ENCODE peak calls at places on chromosomes 12 and 14, in nine cellular contexts. One of them, this sample, is unnamed. For H3K4me1, the result is how much of the 10 kb centered on the place peaks cover.

GRCh38 chr12:101013993-101014392 is 196.0 kb downstream of the SLC5A8 start:
- DNase-seq in HCT116: no peak
- DNase-seq in GM23248: no peak
- DNase-seq in MM.1S: no peak
- DNase-seq in PC-3: peak
- DNase-seq in GM23338: no peak
- DNase-seq in neural progenitor cell: no peak
- DNase-seq in hepatocyte: no peak
- DNase-seq in SK-N-SH: no peak
- DNase-seq in this sample: no peak

GRCh38 chr12:52975820-52976573 is 27.1 kb downstream of the KRT18 start:
- DNase-seq in HCT116: peak
- DNase-seq in GM23248: peak
- DNase-seq in MM.1S: no peak
- DNase-seq in PC-3: peak
- DNase-seq in GM23338: peak
- DNase-seq in neural progenitor cell: peak
- DNase-seq in hepatocyte: peak
- DNase-seq in SK-N-SH: no peak
- DNase-seq in this sample: no peak

GRCh38 chr12:130838284-130838950 is 633 bp downstream of the STX2 start:
- DNase-seq in HCT116: no peak
- DNase-seq in GM23248: peak
- DNase-seq in MM.1S: no peak
- DNase-seq in PC-3: peak
- DNase-seq in GM23338: peak
- DNase-seq in neural progenitor cell: peak
- DNase-seq in hepatocyte: peak
- DNase-seq in SK-N-SH: no peak
- DNase-seq in this sample: peak

GRCh38 chr14:76081642-76082041 is 70.1 kb upstream of the GPATCH2L start:
- DNase-seq in HCT116: no peak
- DNase-seq in GM23248: no peak
- DNase-seq in MM.1S: no peak
- DNase-seq in PC-3: no peak
- DNase-seq in GM23338: no peak
- DNase-seq in neural progenitor cell: no peak
- DNase-seq in hepatocyte: no peak
- DNase-seq in SK-N-SH: no peak
- DNase-seq in this sample: no peak

GRCh38 chr14:89651805-89652204 is 234.8 kb upstream of the FOXN3 start:
- DNase-seq in HCT116: no peak
- DNase-seq in GM23248: no peak
- DNase-seq in MM.1S: no peak
- DNase-seq in PC-3: no peak
- DNase-seq in GM23338: peak
- DNase-seq in neural progenitor cell: no peak
- DNase-seq in hepatocyte: no peak
- DNase-seq in SK-N-SH: peak
- DNase-seq in this sample: no peak

GRCh38 chr12:100166232-100166631 is 23.6 kb upstream of the BLTP3B start:
- DNase-seq in HCT116: no peak
- DNase-seq in GM23248: no peak
- DNase-seq in MM.1S: no peak
- DNase-seq in PC-3: no peak
- DNase-seq in GM23338: no peak
- DNase-seq in neural progenitor cell: no peak
- DNase-seq in hepatocyte: no peak
- DNase-seq in SK-N-SH: no peak
- DNase-seq in this sample: no peak

GRCh38 chr12:79121486-79121885 is 256.9 kb downstream of the SYT1 start:
- DNase-seq in HCT116: peak
- DNase-seq in GM23248: peak
- DNase-seq in MM.1S: no peak
- DNase-seq in PC-3: peak
- DNase-seq in GM23338: peak
- DNase-seq in neural progenitor cell: no peak
- DNase-seq in hepatocyte: peak
- DNase-seq in SK-N-SH: peak
- DNase-seq in this sample: peak

GRCh38 chr12:69698769-69699540 is at the start of gene BEST3:
- DNase-seq in HCT116: no peak
- DNase-seq in GM23248: no peak
- DNase-seq in MM.1S: peak
- DNase-seq in PC-3: peak
- DNase-seq in GM23338: no peak
- DNase-seq in neural progenitor cell: no peak
- DNase-seq in hepatocyte: no peak
- DNase-seq in SK-N-SH: no peak
- DNase-seq in this sample: peak

GRCh38 chr14:24741871-24742270 is 107.9 kb upstream of the GZMB start:
- DNase-seq in HCT116: no peak
- DNase-seq in GM23248: peak
- DNase-seq in MM.1S: no peak
- DNase-seq in PC-3: no peak
- DNase-seq in GM23338: no peak
- DNase-seq in neural progenitor cell: no peak
- DNase-seq in hepatocyte: no peak
- DNase-seq in SK-N-SH: no peak
- DNase-seq in this sample: no peak

GRCh38 chr12:8780389-8780788 is 42.0 kb upstream of the A2ML1 start:
- DNase-seq in HCT116: peak
- DNase-seq in GM23248: peak
- DNase-seq in MM.1S: peak
- DNase-seq in PC-3: peak
- DNase-seq in GM23338: peak
- DNase-seq in neural progenitor cell: peak
- DNase-seq in hepatocyte: peak
- DNase-seq in SK-N-SH: peak
- DNase-seq in this sample: peak

GRCh38 chr12:45234134-45234865 is 18.4 kb downstream of the ANO6 start:
- DNase-seq in HCT116: peak
- DNase-seq in GM23248: peak
- DNase-seq in MM.1S: no peak
- DNase-seq in PC-3: peak
- DNase-seq in GM23338: peak
- DNase-seq in neural progenitor cell: peak
- DNase-seq in hepatocyte: peak
- DNase-seq in SK-N-SH: peak
- DNase-seq in this sample: no peak
- H3K4me1 ChIP-seq in HCT116: half or more
- H3K4me1 ChIP-seq in GM23248: half or more
- H3K4me1 ChIP-seq in MM.1S: under half
- H3K4me1 ChIP-seq in PC-3: half or more
- H3K4me1 ChIP-seq in GM23338: under half
- H3K4me1 ChIP-seq in neural progenitor cell: under half
- H3K4me1 ChIP-seq in hepatocyte: under half
- H3K4me1 ChIP-seq in SK-N-SH: under half
- H3K4me1 ChIP-seq in this sample: under half

DNA sequence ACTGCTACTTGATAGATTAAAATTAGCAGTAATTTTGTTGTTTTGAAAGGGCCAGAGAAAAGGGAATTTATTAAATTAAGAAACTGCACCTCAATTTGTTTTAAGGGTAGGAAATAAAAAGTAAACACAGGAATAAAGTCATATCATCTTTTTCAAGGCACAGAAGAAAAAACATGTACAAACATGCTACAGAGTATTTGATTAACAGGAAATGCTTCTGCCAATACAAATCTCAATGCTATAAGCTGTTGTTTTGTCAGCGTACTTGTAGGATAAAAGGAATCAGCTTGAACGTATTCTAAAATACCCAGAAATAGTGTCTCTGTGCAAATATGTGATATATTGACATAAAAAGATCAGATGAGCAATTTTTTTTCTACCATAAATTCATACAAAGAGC is 474.0 kb upstream of the MGAT4C start:
- DNase-seq in HCT116: no peak
- DNase-seq in GM23248: no peak
- DNase-seq in MM.1S: no peak
- DNase-seq in PC-3: no peak
- DNase-seq in GM23338: no peak
- DNase-seq in neural progenitor cell: no peak
- DNase-seq in hepatocyte: no peak
- DNase-seq in SK-N-SH: no peak
- DNase-seq in this sample: no peak
- TF ChIP-seq EZH2phosphoT487 in HCT116: no peak
- TF ChIP-seq EZH2phosphoT487 in GM23248: no peak
- TF ChIP-seq EZH2phosphoT487 in MM.1S: no peak
- TF ChIP-seq EZH2phosphoT487 in PC-3: no peak
- TF ChIP-seq EZH2phosphoT487 in GM23338: no peak
- TF ChIP-seq EZH2phosphoT487 in neural progenitor cell: no peak
- TF ChIP-seq EZH2phosphoT487 in hepatocyte: no peak
- TF ChIP-seq EZH2phosphoT487 in SK-N-SH: no peak
- TF ChIP-seq EZH2phosphoT487 in this sample: no peak

GRCh38 chr14:73211251-73211650 is 26.1 kb upstream of the PAPLN start:
- DNase-seq in HCT116: no peak
- DNase-seq in GM23248: no peak
- DNase-seq in MM.1S: no peak
- DNase-seq in PC-3: no peak
- DNase-seq in GM23338: no peak
- DNase-seq in neural progenitor cell: no peak
- DNase-seq in hepatocyte: no peak
- DNase-seq in SK-N-SH: no peak
- DNase-seq in this sample: no peak
- H3K4me1 ChIP-seq in HCT116: under half
- H3K4me1 ChIP-seq in GM23248: under half
- H3K4me1 ChIP-seq in MM.1S: under half
- H3K4me1 ChIP-seq in PC-3: under half
- H3K4me1 ChIP-seq in GM23338: under half
- H3K4me1 ChIP-seq in neural progenitor cell: under half
- H3K4me1 ChIP-seq in hepatocyte: under half
- H3K4me1 ChIP-seq in SK-N-SH: under half
- H3K4me1 ChIP-seq in this sample: under half

DNA sequence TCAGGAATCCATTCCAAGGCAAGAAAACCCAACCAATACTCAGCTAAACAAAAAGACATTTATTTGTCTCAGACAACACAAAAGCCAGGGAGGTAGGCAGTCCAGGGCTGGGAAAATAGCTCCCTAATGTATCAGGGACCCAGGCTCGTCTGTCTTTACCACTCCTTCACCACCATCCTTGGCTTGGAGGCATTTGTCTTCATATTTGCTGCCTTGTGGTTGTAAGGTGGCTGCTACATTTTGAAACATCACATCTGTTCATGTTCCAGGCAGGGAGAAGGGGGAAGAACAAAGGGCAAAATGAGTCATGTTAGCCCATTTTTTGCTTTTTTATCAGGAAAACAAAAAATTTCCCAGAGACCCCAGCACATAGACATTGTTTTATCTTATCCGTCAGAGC is 44.8 kb upstream of the PCED1B start:
- DNase-seq in HCT116: no peak
- DNase-seq in GM23248: no peak
- DNase-seq in MM.1S: no peak
- DNase-seq in PC-3: no peak
- DNase-seq in GM23338: no peak
- DNase-seq in neural progenitor cell: no peak
- DNase-seq in hepatocyte: no peak
- DNase-seq in SK-N-SH: no peak
- DNase-seq in this sample: no peak
- TF ChIP-seq EZH2phosphoT487 in HCT116: no peak
- TF ChIP-seq EZH2phosphoT487 in GM23248: no peak
- TF ChIP-seq EZH2phosphoT487 in MM.1S: no peak
- TF ChIP-seq EZH2phosphoT487 in PC-3: no peak
- TF ChIP-seq EZH2phosphoT487 in GM23338: no peak
- TF ChIP-seq EZH2phosphoT487 in neural progenitor cell: no peak
- TF ChIP-seq EZH2phosphoT487 in hepatocyte: no peak
- TF ChIP-seq EZH2phosphoT487 in SK-N-SH: no peak
- TF ChIP-seq EZH2phosphoT487 in this sample: no peak

GRCh38 chr12:48996794-48997718 is 2.1 kb downstream of the DDN start:
- DNase-seq in HCT116: no peak
- DNase-seq in GM23248: peak
- DNase-seq in MM.1S: peak
- DNase-seq in PC-3: peak
- DNase-seq in GM23338: peak
- DNase-seq in neural progenitor cell: peak
- DNase-seq in hepatocyte: peak
- DNase-seq in SK-N-SH: peak
- DNase-seq in this sample: peak
- H3K4me1 ChIP-seq in HCT116: under half
- H3K4me1 ChIP-seq in GM23248: under half
- H3K4me1 ChIP-seq in MM.1S: under half
- H3K4me1 ChIP-seq in PC-3: under half
- H3K4me1 ChIP-seq in GM23338: under half
- H3K4me1 ChIP-seq in neural progenitor cell: under half
- H3K4me1 ChIP-seq in hepatocyte: under half
- H3K4me1 ChIP-seq in SK-N-SH: under half
- H3K4me1 ChIP-seq in this sample: under half

GRCh38 chr12:106109168-106109910 is 29.4 kb downstream of the NUAK1 start:
- DNase-seq in HCT116: no peak
- DNase-seq in GM23248: no peak
- DNase-seq in MM.1S: no peak
- DNase-seq in PC-3: no peak
- DNase-seq in GM23338: no peak
- DNase-seq in neural progenitor cell: no peak
- DNase-seq in hepatocyte: no peak
- DNase-seq in SK-N-SH: no peak
- DNase-seq in this sample: no peak

GRCh38 chr12:106108187-106108816 is 30.5 kb downstream of the NUAK1 start:
- DNase-seq in HCT116: no peak
- DNase-seq in GM23248: peak
- DNase-seq in MM.1S: no peak
- DNase-seq in PC-3: no peak
- DNase-seq in GM23338: peak
- DNase-seq in neural progenitor cell: no peak
- DNase-seq in hepatocyte: peak
- DNase-seq in SK-N-SH: no peak
- DNase-seq in this sample: no peak

GRCh38 chr12:106106129-106106566 is 32.6 kb downstream of the NUAK1 start:
- DNase-seq in HCT116: no peak
- DNase-seq in GM23248: no peak
- DNase-seq in MM.1S: no peak
- DNase-seq in PC-3: no peak
- DNase-seq in GM23338: no peak
- DNase-seq in neural progenitor cell: no peak
- DNase-seq in hepatocyte: no peak
- DNase-seq in SK-N-SH: peak
- DNase-seq in this sample: no peak

GRCh38 chr12:106107566-106107965 is 31.2 kb downstream of the NUAK1 start:
- DNase-seq in HCT116: no peak
- DNase-seq in GM23248: peak
- DNase-seq in MM.1S: no peak
- DNase-seq in PC-3: peak
- DNase-seq in GM23338: no peak
- DNase-seq in neural progenitor cell: no peak
- DNase-seq in hepatocyte: peak
- DNase-seq in SK-N-SH: no peak
- DNase-seq in this sample: no peak

DNA sequence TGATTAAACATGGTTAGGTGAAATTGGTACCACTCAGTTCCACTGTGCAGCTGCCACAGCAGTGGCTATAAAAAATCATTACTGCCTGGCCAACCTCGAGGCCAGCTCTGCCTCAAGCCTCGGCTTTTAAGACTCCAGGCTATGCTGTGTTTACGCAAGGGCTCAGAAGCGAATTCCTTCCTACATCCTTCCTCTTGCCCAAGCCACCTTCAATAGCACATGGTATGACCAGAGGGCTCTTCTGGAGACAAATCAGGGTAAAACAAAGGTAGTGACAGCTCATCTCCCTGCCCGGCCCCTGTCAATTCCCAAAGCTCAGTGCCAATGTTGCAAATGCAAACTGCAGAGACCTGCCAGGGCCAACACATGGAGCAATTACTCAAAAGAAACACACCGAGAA is 31.9 kb downstream of the NUAK1 start:
- DNase-seq in HCT116: no peak
- DNase-seq in GM23248: peak
- DNase-seq in MM.1S: no peak
- DNase-seq in PC-3: peak
- DNase-seq in GM23338: peak
- DNase-seq in neural progenitor cell: peak
- DNase-seq in hepatocyte: peak
- DNase-seq in SK-N-SH: no peak
- DNase-seq in this sample: no peak
- TF ChIP-seq EZH2phosphoT487 in HCT116: no peak
- TF ChIP-seq EZH2phosphoT487 in GM23248: no peak
- TF ChIP-seq EZH2phosphoT487 in MM.1S: no peak
- TF ChIP-seq EZH2phosphoT487 in PC-3: no peak
- TF ChIP-seq EZH2phosphoT487 in GM23338: no peak
- TF ChIP-seq EZH2phosphoT487 in neural progenitor cell: no peak
- TF ChIP-seq EZH2phosphoT487 in hepatocyte: no peak
- TF ChIP-seq EZH2phosphoT487 in SK-N-SH: no peak
- TF ChIP-seq EZH2phosphoT487 in this sample: no peak

This sample was measured in OCI-LY7.